ENCODE peak calls at places on chromosome 1, in five cellular contexts. S is ascending aorta; E is HT-29; I is LoVo; L is effector CD4-positive, alpha-beta T cell. N is an unnamed sample.

GRCh38 chr1:162587347-162587746 is 25.8 kb downstream of the UAP1 start:
- DNase-seq in L (no peak), E (peak), I (no peak), S (no peak), N (no peak)

GRCh38 chr1:58783090-58783992 is 506 bp downstream of the JUN start:
- DNase-seq in I (peak), E (peak), S (peak), L (peak), N (no peak)

GRCh38 chr1:207049514-207049913 is 1.5 kb downstream of the YOD1 start:
- DNase-seq in I (no peak), S (no peak), L (no peak), E (no peak), N (no peak)

GRCh38 chr1:226223786-226224244 is 351 bp downstream of the MIXL1 start:
- DNase-seq in S (no peak), I (peak), E (no peak), L (no peak), N (no peak)

GRCh38 chr1:15945011-15945831 is 30.7 kb downstream of the ZBTB17 start:
- DNase-seq in S (peak), L (no peak), I (no peak), E (no peak), N (no peak)

GRCh38 chr1:153565529-153566374 is at the start of gene S100A2:
- DNase-seq in L (no peak), S (peak), I (peak), E (peak), N (peak)

GRCh38 chr1:24901791-24902470 is 28.1 kb downstream of the RUNX3 start:
- DNase-seq in I (no peak), E (no peak), S (peak), L (no peak), N (no peak)

GRCh38 chr1:33088119-33088906 is 7.4 kb downstream of the AZIN2 start:
- DNase-seq in L (no peak), S (no peak), E (no peak), I (no peak), N (no peak)

GRCh38 chr1:27666791-27667254 is 5.2 kb downstream of the IFI6 start:
- DNase-seq in E (no peak), I (no peak), L (no peak), S (no peak), N (no peak)

GRCh38 chr1:16241116-16241763 is 4.3 kb upstream of the CPLANE2 start:
- DNase-seq in S (no peak), L (no peak), E (no peak), I (no peak), N (no peak)

GRCh38 chr1:78303620-78304019 is 187.2 kb upstream of the PTGFR start:
- DNase-seq in L (no peak), E (no peak), I (peak), S (peak), N (no peak)

GRCh38 chr1:226981838-226982237 is 41.7 kb downstream of the COQ8A start:
- DNase-seq in E (no peak), I (no peak), S (no peak), L (no peak), N (no peak)

GRCh38 chr1:9989773-9990172 is 7.3 kb upstream of the RBP7 start:
- DNase-seq in E (no peak), S (no peak), L (no peak), I (no peak), N (no peak)

GRCh38 chr1:114033219-114033706 is 54.0 kb downstream of the OLFML3 start:
- DNase-seq in L (no peak), E (peak), S (no peak), I (peak), N (no peak)

GRCh38 chr1:24119859-24120756 is 8.2 kb upstream of the MYOM3 start:
- DNase-seq in L (no peak), S (no peak), I (no peak), E (peak), N (no peak)

GRCh38 chr1:15726508-15726907 is 9.6 kb upstream of the SLC25A34 start:
- DNase-seq in E (no peak), L (no peak), S (no peak), I (no peak), N (no peak)

GRCh38 chr1:24952413-24952841 is 22.4 kb upstream of the RUNX3 start:
- DNase-seq in E (no peak), L (no peak), S (no peak), I (no peak), N (no peak)

GRCh38 chr1:53572061-53572801 is 113.0 kb downstream of the DMRTB1 start:
- DNase-seq in L (no peak), E (peak), S (no peak), I (peak), N (no peak)

GRCh38 chr1:7899741-7900140 is 40.9 kb downstream of the TNFRSF9 start:
- DNase-seq in L (no peak), S (no peak), E (no peak), I (no peak), N (no peak)

GRCh38 chr1:23478896-23479790 is 4.8 kb downstream of the ASAP3 start:
- DNase-seq in I (no peak), S (peak), E (peak), L (no peak), N (no peak)

GRCh38 chr1:203084588-203085527 is 954 bp downstream of the MYOG start:
- DNase-seq in S (no peak), L (no peak), E (peak), I (no peak), N (peak)

GRCh38 chr1:31583995-31584868 is 7.9 kb downstream of the TINAGL1 start:
- DNase-seq in L (no peak), I (no peak), E (peak), S (peak), N (no peak)

GRCh38 chr1:200415227-200415626 is 5.4 kb upstream of the ZNF281 start:
- DNase-seq in L (no peak), E (no peak), I (no peak), S (no peak), N (no peak)

GRCh38 chr1:93435443-93435842 is 12.5 kb upstream of the FNBP1L start:
- DNase-seq in S (no peak), E (no peak), I (no peak), L (no peak), N (no peak)

GRCh38 chr1:54965624-54966340 is 14.6 kb upstream of the TMEM61 start:
- DNase-seq in E (peak), L (no peak), S (peak), I (no peak), N (no peak)

GRCh38 chr1:182397653-182398388 is 2.6 kb downstream of the TEDDM1 start:
- DNase-seq in E (no peak), L (no peak), I (no peak), S (no peak), N (no peak)

GRCh38 chr1:61120998-61121397 is 38.6 kb downstream of the NFIA start:
- DNase-seq in L (no peak), E (no peak), S (no peak), I (no peak), N (no peak)

GRCh38 chr1:16180291-16180824 is 24.5 kb upstream of the EPHA2 start:
- DNase-seq in E (no peak), I (no peak), S (no peak), L (no peak), N (no peak)

GRCh38 chr1:92792340-92792782 is 7.5 kb upstream of the EVI5 start:
- DNase-seq in L (no peak), E (peak), S (no peak), I (peak), N (no peak)

GRCh38 chr1:37034301-37035013 is at the start of gene GRIK3:
- DNase-seq in E (no peak), L (no peak), I (no peak), S (no peak), N (no peak)

GRCh38 chr1:201396859-201397464 is 2.2 kb downstream of the LAD1 start:
- DNase-seq in I (peak), S (no peak), L (no peak), E (peak), N (no peak)

GRCh38 chr1:8318436-8318835 is 522 bp downstream of the SLC45A1 start:
- DNase-seq in L (no peak), I (no peak), S (no peak), E (no peak), N (no peak)

GRCh38 chr1:151047925-151048644 is 534 bp downstream of the C1orf56 start:
- DNase-seq in I (peak), S (peak), E (peak), L (peak), N (peak)